ENCODE peak calls at places on chromosomes 5 and 9, in seven cellular contexts. One of them, this sample, is unnamed.
A peak's percentile ranks its signal among the peaks of the same experiment; 100 is the strongest.

GRCh38 chr9:123296174-123296573 is 27.8 kb upstream of the STRBP start:
- DNase-seq in HFF-Myc: no peak
- DNase-seq in dorsolateral prefrontal cortex: no peak
- DNase-seq in psoas muscle: no peak
- DNase-seq in left ventricle myocardium inferior: no peak
- DNase-seq in A673: no peak
- DNase-seq in Jurkat, Clone E6-1: no peak
- DNase-seq in this sample: no peak

GRCh38 chr9:88007291-88007650 is 32.9 kb upstream of the CDK20 start:
- DNase-seq in HFF-Myc: no peak
- DNase-seq in dorsolateral prefrontal cortex: no peak
- DNase-seq in psoas muscle: no peak
- DNase-seq in left ventricle myocardium inferior: no peak
- DNase-seq in A673: no peak
- DNase-seq in Jurkat, Clone E6-1: peak; percentile 10
- DNase-seq in this sample: no peak

GRCh38 chr9:132880311-132880661 is 1.6 kb downstream of the SPACA9 start:
- DNase-seq in HFF-Myc: no peak
- DNase-seq in dorsolateral prefrontal cortex: no peak
- DNase-seq in psoas muscle: no peak
- DNase-seq in left ventricle myocardium inferior: no peak
- DNase-seq in A673: no peak
- DNase-seq in Jurkat, Clone E6-1: no peak
- DNase-seq in this sample: no peak

GRCh38 chr5:130400091-130400490 is 495.8 kb downstream of the CHSY3 start:
- DNase-seq in HFF-Myc: no peak
- DNase-seq in dorsolateral prefrontal cortex: no peak
- DNase-seq in psoas muscle: no peak
- DNase-seq in left ventricle myocardium inferior: no peak
- DNase-seq in A673: no peak
- DNase-seq in Jurkat, Clone E6-1: no peak
- DNase-seq in this sample: peak; percentile 31

GRCh38 chr5:172771439-172772111 is 580 bp upstream of the DUSP1 start:
- DNase-seq in HFF-Myc: no peak
- DNase-seq in dorsolateral prefrontal cortex: no peak
- DNase-seq in psoas muscle: no peak
- DNase-seq in left ventricle myocardium inferior: no peak
- DNase-seq in A673: no peak
- DNase-seq in Jurkat, Clone E6-1: no peak
- DNase-seq in this sample: no peak

GRCh38 chr5:179154991-179155955 is 95.1 kb downstream of the ZNF354C start:
- DNase-seq in HFF-Myc: no peak
- DNase-seq in dorsolateral prefrontal cortex: peak; percentile 36
- DNase-seq in psoas muscle: no peak
- DNase-seq in left ventricle myocardium inferior: no peak
- DNase-seq in A673: no peak
- DNase-seq in Jurkat, Clone E6-1: no peak
- DNase-seq in this sample: no peak

GRCh38 chr5:82349651-82350050 is 71.5 kb upstream of the RPS23 start:
- DNase-seq in HFF-Myc: no peak
- DNase-seq in dorsolateral prefrontal cortex: no peak
- DNase-seq in psoas muscle: peak; percentile 34
- DNase-seq in left ventricle myocardium inferior: no peak
- DNase-seq in A673: peak; percentile 57
- DNase-seq in Jurkat, Clone E6-1: peak; percentile 52
- DNase-seq in this sample: no peak

GRCh38 chr5:31561936-31562335 is 29.8 kb downstream of the C5orf22 start:
- DNase-seq in HFF-Myc: no peak
- DNase-seq in dorsolateral prefrontal cortex: no peak
- DNase-seq in psoas muscle: no peak
- DNase-seq in left ventricle myocardium inferior: no peak
- DNase-seq in A673: no peak
- DNase-seq in Jurkat, Clone E6-1: no peak
- DNase-seq in this sample: no peak

GRCh38 chr5:14504332-14504727 is 77.3 kb upstream of the OTULINL start:
- DNase-seq in HFF-Myc: no peak
- DNase-seq in dorsolateral prefrontal cortex: no peak
- DNase-seq in psoas muscle: no peak
- DNase-seq in left ventricle myocardium inferior: no peak
- DNase-seq in A673: no peak
- DNase-seq in Jurkat, Clone E6-1: no peak
- DNase-seq in this sample: no peak

GRCh38 chr5:100901851-100902341 is 1.2 kb downstream of the ST8SIA4 start:
- DNase-seq in HFF-Myc: no peak
- DNase-seq in dorsolateral prefrontal cortex: no peak
- DNase-seq in psoas muscle: no peak
- DNase-seq in left ventricle myocardium inferior: no peak
- DNase-seq in A673: peak; percentile 10
- DNase-seq in Jurkat, Clone E6-1: peak; percentile 93
- DNase-seq in this sample: no peak
- H3K4me3 ChIP-seq in HFF-Myc: no peak overlapping the region
- H3K4me3 ChIP-seq in dorsolateral prefrontal cortex: peak overlapping the region; percentile 70
- H3K4me3 ChIP-seq in psoas muscle: peak overlapping the region; percentile 66
- H3K4me3 ChIP-seq in left ventricle myocardium inferior: peak overlapping the region; percentile 70
- H3K4me3 ChIP-seq in A673: peak overlapping the region; percentile 34
- H3K4me3 ChIP-seq in Jurkat, Clone E6-1: peak overlapping the region; percentile 77
- H3K4me3 ChIP-seq in this sample: peak overlapping the region; percentile 65

DNA sequence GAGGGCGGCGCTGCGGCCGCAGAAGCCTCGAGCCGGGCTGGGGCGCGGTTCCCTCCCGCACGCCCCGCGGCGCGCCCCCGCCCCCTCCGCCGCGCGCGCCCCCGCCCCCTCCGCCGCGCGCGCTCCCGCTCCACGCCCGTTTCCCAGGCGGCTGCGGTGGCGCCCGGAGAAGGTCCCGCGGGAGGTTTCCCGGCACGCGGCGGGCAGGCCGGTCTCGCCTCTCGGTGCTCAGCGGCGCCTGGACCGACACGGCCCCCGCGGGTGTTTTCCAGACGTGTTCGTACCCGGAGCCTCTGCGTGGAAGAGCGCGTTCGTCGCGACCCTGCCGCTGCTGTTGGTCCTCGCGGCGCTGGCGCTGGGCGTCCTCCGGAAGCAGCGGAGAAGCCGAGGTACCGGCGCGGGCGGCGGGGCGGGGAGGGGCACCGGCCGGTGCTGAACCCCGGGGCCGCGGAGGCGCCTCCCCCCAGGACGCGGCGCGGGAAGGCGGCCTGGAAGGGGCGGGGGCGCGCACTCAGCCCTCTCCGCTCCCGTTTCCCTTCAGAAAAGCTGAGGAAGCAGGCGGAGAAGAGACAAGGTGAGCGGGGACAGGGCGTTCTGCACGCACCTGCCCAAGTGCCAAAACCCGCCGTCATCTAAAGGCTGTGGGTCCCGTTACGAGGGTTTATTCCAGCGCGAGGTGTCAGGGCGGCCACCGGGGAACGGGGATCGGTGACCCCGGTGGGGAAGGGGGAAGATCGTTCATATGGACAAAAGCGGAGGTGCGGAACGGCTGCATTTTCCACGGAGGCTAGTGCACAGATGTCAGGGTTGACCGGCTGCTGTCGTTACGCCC is 13.1 kb downstream of the BTNL9 start:
- DNase-seq in HFF-Myc: no peak
- DNase-seq in dorsolateral prefrontal cortex: no peak
- DNase-seq in psoas muscle: no peak
- DNase-seq in left ventricle myocardium inferior: no peak
- DNase-seq in A673: no peak
- DNase-seq in Jurkat, Clone E6-1: no peak
- DNase-seq in this sample: no peak
- H3K4me3 ChIP-seq in HFF-Myc: no peak overlapping the region
- H3K4me3 ChIP-seq in dorsolateral prefrontal cortex: peak overlapping the region; percentile 62
- H3K4me3 ChIP-seq in psoas muscle: peak overlapping the region; percentile 66
- H3K4me3 ChIP-seq in left ventricle myocardium inferior: peak overlapping the region; percentile 70
- H3K4me3 ChIP-seq in A673: peak overlapping the region; percentile 34
- H3K4me3 ChIP-seq in Jurkat, Clone E6-1: peak overlapping the region; percentile 54
- H3K4me3 ChIP-seq in this sample: peak overlapping the region; percentile 48

GRCh38 chr5:50553560-50553984 is 112.5 kb upstream of the EMB start:
- DNase-seq in HFF-Myc: no peak
- DNase-seq in dorsolateral prefrontal cortex: no peak
- DNase-seq in psoas muscle: no peak
- DNase-seq in left ventricle myocardium inferior: no peak
- DNase-seq in A673: peak; percentile 12
- DNase-seq in Jurkat, Clone E6-1: no peak
- DNase-seq in this sample: no peak
- H3K4me3 ChIP-seq in HFF-Myc: no peak overlapping the region
- H3K4me3 ChIP-seq in dorsolateral prefrontal cortex: no peak overlapping the region
- H3K4me3 ChIP-seq in psoas muscle: no peak overlapping the region
- H3K4me3 ChIP-seq in left ventricle myocardium inferior: no peak overlapping the region
- H3K4me3 ChIP-seq in A673: no peak overlapping the region
- H3K4me3 ChIP-seq in Jurkat, Clone E6-1: no peak overlapping the region
- H3K4me3 ChIP-seq in this sample: no peak overlapping the region

DNA sequence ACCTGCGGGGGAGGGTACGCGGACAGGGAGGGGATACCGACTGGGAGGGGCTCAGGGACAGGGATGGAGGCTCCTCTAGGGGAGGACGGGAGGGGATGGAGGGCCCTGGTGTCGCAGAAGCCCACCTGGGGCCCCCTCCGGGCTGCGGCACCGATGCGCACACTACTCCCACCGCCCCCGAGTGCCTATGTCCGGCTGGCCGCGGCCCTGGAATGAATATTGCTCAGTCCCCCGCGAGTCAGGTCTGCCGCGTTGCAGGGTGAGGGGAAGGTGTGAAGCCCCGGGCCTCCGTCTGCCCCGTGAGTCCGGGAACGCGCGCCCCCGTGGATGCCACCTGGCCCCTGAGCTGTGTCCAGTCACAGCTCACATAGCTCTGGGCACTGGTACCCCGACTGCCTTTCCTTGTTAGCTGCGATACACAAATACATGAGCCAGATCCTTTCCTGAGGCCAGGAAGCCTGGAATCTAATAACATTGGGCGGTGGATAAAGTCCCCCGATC is 44.5 kb upstream of the PRSS3 start:
- DNase-seq in HFF-Myc: no peak
- DNase-seq in dorsolateral prefrontal cortex: no peak
- DNase-seq in psoas muscle: no peak
- DNase-seq in left ventricle myocardium inferior: no peak
- DNase-seq in A673: no peak
- DNase-seq in Jurkat, Clone E6-1: no peak
- DNase-seq in this sample: no peak
- H3K4me3 ChIP-seq in HFF-Myc: peak overlapping the region; percentile 57
- H3K4me3 ChIP-seq in dorsolateral prefrontal cortex: peak overlapping the region; percentile 55
- H3K4me3 ChIP-seq in psoas muscle: peak overlapping the region; percentile 28
- H3K4me3 ChIP-seq in left ventricle myocardium inferior: peak overlapping the region; percentile 49
- H3K4me3 ChIP-seq in A673: peak overlapping the region; percentile 2
- H3K4me3 ChIP-seq in Jurkat, Clone E6-1: no peak overlapping the region
- H3K4me3 ChIP-seq in this sample: peak overlapping the region; percentile 56

GRCh38 chr9:134025606-134026541 is 593 bp downstream of the BRD3OS start:
- DNase-seq in HFF-Myc: peak; percentile 9
- DNase-seq in dorsolateral prefrontal cortex: peak; percentile 64
- DNase-seq in psoas muscle: peak; percentile 39
- DNase-seq in left ventricle myocardium inferior: peak; percentile 34
- DNase-seq in A673: peak; percentile 68
- DNase-seq in Jurkat, Clone E6-1: peak; percentile 34
- DNase-seq in this sample: no peak
- H3K4me3 ChIP-seq in HFF-Myc: peak overlapping the region; percentile 71
- H3K4me3 ChIP-seq in dorsolateral prefrontal cortex: peak overlapping the region; percentile 90
- H3K4me3 ChIP-seq in psoas muscle: peak overlapping the region; percentile 87
- H3K4me3 ChIP-seq in left ventricle myocardium inferior: peak overlapping the region; percentile 78
- H3K4me3 ChIP-seq in A673: peak overlapping the region; percentile 92
- H3K4me3 ChIP-seq in Jurkat, Clone E6-1: peak overlapping the region; percentile 80
- H3K4me3 ChIP-seq in this sample: peak overlapping the region; percentile 67

DNA sequence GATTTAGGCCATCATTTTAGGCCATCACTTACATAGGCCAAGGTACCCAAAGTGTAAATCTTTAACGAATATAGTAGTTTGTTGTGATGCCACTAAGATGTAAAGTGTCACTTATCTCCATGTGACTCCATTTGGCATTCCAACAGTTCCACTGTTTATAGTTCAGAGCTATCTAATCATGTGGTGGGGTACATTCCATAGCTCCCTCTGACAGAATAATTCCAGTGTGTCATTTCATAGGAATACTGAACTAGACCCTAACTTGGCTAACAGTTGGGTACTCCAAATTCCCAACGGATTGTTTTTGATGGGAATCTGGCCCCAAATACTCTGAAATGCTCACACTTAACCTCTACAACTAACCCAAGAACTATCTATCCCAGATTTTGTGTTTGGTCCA is 76.7 kb upstream of the FST start:
- DNase-seq in HFF-Myc: no peak
- DNase-seq in dorsolateral prefrontal cortex: no peak
- DNase-seq in psoas muscle: no peak
- DNase-seq in left ventricle myocardium inferior: no peak
- DNase-seq in A673: no peak
- DNase-seq in Jurkat, Clone E6-1: no peak
- DNase-seq in this sample: no peak
- H3K4me3 ChIP-seq in HFF-Myc: no peak overlapping the region
- H3K4me3 ChIP-seq in dorsolateral prefrontal cortex: no peak overlapping the region
- H3K4me3 ChIP-seq in psoas muscle: no peak overlapping the region
- H3K4me3 ChIP-seq in left ventricle myocardium inferior: no peak overlapping the region
- H3K4me3 ChIP-seq in A673: no peak overlapping the region
- H3K4me3 ChIP-seq in Jurkat, Clone E6-1: no peak overlapping the region
- H3K4me3 ChIP-seq in this sample: no peak overlapping the region

GRCh38 chr9:14661421-14662059 is 31.7 kb downstream of the ZDHHC21 start:
- DNase-seq in HFF-Myc: no peak
- DNase-seq in dorsolateral prefrontal cortex: no peak
- DNase-seq in psoas muscle: no peak
- DNase-seq in left ventricle myocardium inferior: no peak
- DNase-seq in A673: peak; percentile 64
- DNase-seq in Jurkat, Clone E6-1: peak; percentile 25
- DNase-seq in this sample: no peak
- H3K4me3 ChIP-seq in HFF-Myc: no peak overlapping the region
- H3K4me3 ChIP-seq in dorsolateral prefrontal cortex: no peak overlapping the region
- H3K4me3 ChIP-seq in psoas muscle: no peak overlapping the region
- H3K4me3 ChIP-seq in left ventricle myocardium inferior: no peak overlapping the region
- H3K4me3 ChIP-seq in A673: no peak overlapping the region
- H3K4me3 ChIP-seq in Jurkat, Clone E6-1: no peak overlapping the region
- H3K4me3 ChIP-seq in this sample: no peak overlapping the region

DNA sequence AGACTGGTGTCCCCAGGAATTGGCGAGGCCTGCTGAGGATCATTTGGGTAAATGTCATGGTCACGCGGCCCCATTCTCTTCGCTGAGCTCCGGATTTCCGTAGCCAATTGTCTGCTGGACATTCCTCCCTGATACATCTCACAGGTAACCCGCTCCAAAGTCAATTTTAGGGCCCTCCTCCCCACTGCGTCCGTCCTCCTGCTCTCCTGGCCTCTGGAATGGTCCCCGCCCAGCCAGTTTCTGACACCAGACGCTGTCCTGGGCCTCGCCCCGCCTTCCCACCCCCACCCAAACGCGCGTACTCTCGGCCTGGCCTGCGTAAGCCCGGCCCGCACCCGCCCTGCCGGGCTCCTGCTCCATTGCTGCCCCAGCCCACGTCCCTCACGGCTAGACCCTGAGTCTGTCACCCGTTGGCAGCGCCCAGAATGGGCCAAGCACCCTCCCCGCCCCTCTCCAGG is 202.0 kb downstream of the AUH start:
- DNase-seq in HFF-Myc: no peak
- DNase-seq in dorsolateral prefrontal cortex: no peak
- DNase-seq in psoas muscle: peak; percentile 65
- DNase-seq in left ventricle myocardium inferior: peak; percentile 65
- DNase-seq in A673: no peak
- DNase-seq in Jurkat, Clone E6-1: no peak
- DNase-seq in this sample: no peak
- H3K4me3 ChIP-seq in HFF-Myc: no peak overlapping the region
- H3K4me3 ChIP-seq in dorsolateral prefrontal cortex: no peak overlapping the region
- H3K4me3 ChIP-seq in psoas muscle: peak overlapping the region; percentile 39
- H3K4me3 ChIP-seq in left ventricle myocardium inferior: peak overlapping the region; percentile 54
- H3K4me3 ChIP-seq in A673: no peak overlapping the region
- H3K4me3 ChIP-seq in Jurkat, Clone E6-1: no peak overlapping the region
- H3K4me3 ChIP-seq in this sample: no peak overlapping the region